ENCODE peak calls at places on chromosomes 2 and 18, in five cellular contexts. K is Peyer's patch, F is uterus, H is heart left ventricle, N is right cardiac atrium. S is an unnamed sample.

GRCh38 chr2:79734518-79734917 is 221.7 kb downstream of the CTNNA2 start:
- DNase-seq in F (no peak), H (no peak), K (no peak), N (no peak), S (no peak)

GRCh38 chr2:146844226-146844990 is 1000.4 kb upstream of the ACVR2A start:
- DNase-seq in F (no peak), K (no peak), N (no peak), H (no peak), S (no peak)

GRCh38 chr18:46632401-46633089 is 24.5 kb downstream of the LOXHD1 start:
- DNase-seq in H (no peak), K (no peak), N (no peak), F (no peak), S (no peak)

GRCh38 chr2:30145826-30146336 is 926 bp upstream of the YPEL5 start:
- DNase-seq in F (no peak), K (no peak), H (no peak), N (no peak), S (no peak)

GRCh38 chr2:210667726-210668125 is 111.3 kb downstream of the CPS1 start:
- DNase-seq in K (no peak), F (no peak), N (no peak), H (no peak), S (no peak)

GRCh38 chr2:182057002-182057401 is 71.3 kb downstream of the PPP1R1C start:
- DNase-seq in H (no peak), K (no peak), F (no peak), N (no peak), S (no peak)

GRCh38 chr18:12455511-12455910 is 47.8 kb downstream of the PRELID3A start:
- DNase-seq in F (no peak), H (no peak), K (no peak), N (no peak), S (no peak)

GRCh38 chr2:145068509-145068908 is 548.6 kb upstream of the ZEB2 start:
- DNase-seq in H (no peak), N (no peak), K (no peak), F (no peak), S (no peak)

GRCh38 chr2:88188741-88189140 is 18.6 kb downstream of the THNSL2 start:
- DNase-seq in F (no peak), H (no peak), N (no peak), K (no peak), S (no peak)

GRCh38 chr2:80546766-80547165 is 242.2 kb upstream of the LRRTM1 start:
- DNase-seq in H (no peak), N (no peak), K (no peak), F (no peak), S (no peak)

GRCh38 chr2:27873091-27873490 is 17.1 kb downstream of the RBKS start:
- DNase-seq in K (no peak), H (no peak), N (no peak), F (no peak), S (no peak)

DNA sequence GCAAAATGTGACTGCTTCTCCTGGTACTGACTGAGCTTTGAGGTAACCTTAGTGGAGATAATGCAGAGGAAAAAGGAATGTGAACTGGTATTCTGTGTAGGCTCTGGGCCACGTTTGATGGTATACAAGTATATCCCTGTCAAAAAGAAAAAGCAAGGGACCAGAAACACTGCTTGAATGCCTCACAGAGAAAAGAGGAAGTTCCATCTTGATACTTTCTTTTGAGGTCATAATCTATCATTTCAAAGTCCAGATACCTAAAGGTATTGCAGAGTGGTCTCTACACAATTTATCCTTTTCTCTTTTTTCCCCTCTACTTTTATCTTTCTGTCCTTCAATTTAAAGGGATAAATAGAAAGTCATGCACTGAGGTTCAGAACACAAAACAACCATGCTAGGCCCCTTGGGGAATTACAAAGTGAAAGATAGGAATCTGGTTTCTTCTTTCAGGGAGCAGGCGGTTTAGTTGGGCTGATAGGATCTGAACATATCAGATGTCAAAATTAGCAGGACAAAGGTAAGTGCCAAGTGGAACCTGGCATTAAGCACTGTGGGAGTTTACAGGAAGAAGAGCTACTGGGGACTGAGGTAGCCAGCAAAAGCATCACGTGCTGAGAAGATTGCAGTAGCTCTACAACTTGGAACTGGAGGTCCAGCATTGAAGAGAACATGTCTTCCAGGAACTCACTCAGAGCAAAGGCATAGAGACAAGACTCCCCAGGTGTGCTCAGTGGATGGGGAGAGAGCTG is 121.2 kb downstream of the LYPD6 start:
- DNase-seq in K (no peak), H (no peak), F (no peak), N (no peak), S (no peak)
- H3K27ac ChIP-seq in K (no peak overlapping the region), H (no peak overlapping the region), F (no peak overlapping the region), N (no peak overlapping the region), S (no peak overlapping the region)

GRCh38 chr2:103153580-103153979 is 391.7 kb downstream of the TMEM182 start:
- DNase-seq in H (no peak), K (no peak), N (no peak), F (no peak), S (no peak)
- H3K27ac ChIP-seq in H (no peak overlapping the region), K (no peak overlapping the region), N (no peak overlapping the region), F (no peak overlapping the region), S (no peak overlapping the region)

GRCh38 chr18:21053127-21053526 is 58.5 kb downstream of the ROCK1 start:
- DNase-seq in H (no peak), N (no peak), F (no peak), K (no peak), S (no peak)

GRCh38 chr18:21051615-21052014 is 60.0 kb downstream of the ROCK1 start:
- DNase-seq in F (no peak), N (no peak), H (no peak), K (no peak), S (no peak)

GRCh38 chr18:21052385-21052784 is 59.2 kb downstream of the ROCK1 start:
- DNase-seq in N (no peak), H (no peak), K (no peak), F (no peak), S (no peak)

GRCh38 chr18:21056545-21056944 is 55.1 kb downstream of the ROCK1 start:
- DNase-seq in K (no peak), N (no peak), F (no peak), H (no peak), S (no peak)

GRCh38 chr18:21054252-21054821 is 57.3 kb downstream of the ROCK1 start:
- DNase-seq in H (no peak), F (no peak), K (no peak), N (no peak), S (no peak)
- H3K27ac ChIP-seq in H (no peak overlapping the region), F (no peak overlapping the region), K (no peak overlapping the region), N (no peak overlapping the region), S (no peak overlapping the region)

DNA sequence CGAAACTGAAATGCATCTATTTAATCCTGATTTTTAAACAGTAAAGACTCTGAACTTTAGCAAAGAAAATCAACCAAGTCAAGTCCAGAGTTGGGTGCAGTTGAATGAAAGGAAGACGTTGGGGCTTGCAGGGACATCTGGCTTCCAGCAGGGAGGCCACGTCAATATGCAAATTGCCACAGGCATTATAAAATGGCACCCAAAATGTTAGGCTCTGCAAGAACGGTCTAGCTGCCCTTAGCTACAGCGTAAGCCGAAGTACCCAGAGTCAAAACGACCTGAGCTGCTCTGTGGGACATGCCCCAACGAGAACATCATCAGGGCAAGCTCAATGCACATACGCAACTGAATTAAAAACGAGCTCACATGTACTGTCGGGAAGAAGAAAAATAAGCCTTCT is 30.7 kb downstream of the DOCK10 start:
- DNase-seq in F (no peak), N (no peak), K (no peak), H (no peak), S (no peak)
- H3K27ac ChIP-seq in F (no peak overlapping the region), N (no peak overlapping the region), K (no peak overlapping the region), H (no peak overlapping the region), S (no peak overlapping the region)

GRCh38 chr2:201261911-201262310 is 1.6 kb downstream of the CASP8 start:
- DNase-seq in K (no peak), H (no peak), N (no peak), F (no peak), S (no peak)

GRCh38 chr2:201258666-201258999 is 1.7 kb upstream of the CASP8 start:
- DNase-seq in N (no peak), F (no peak), H (no peak), K (no peak), S (no peak)

GRCh38 chr2:201261471-201261870 is 1.1 kb downstream of the CASP8 start:
- DNase-seq in F (no peak), K (peak; percentile 75), N (no peak), H (no peak), S (peak; percentile 55)

GRCh38 chr2:201259216-201259615 is 1.1 kb upstream of the CASP8 start:
- DNase-seq in K (no peak), N (no peak), F (no peak), H (no peak), S (no peak)

GRCh38 chr2:201260302-201260800 is at the start of gene CASP8:
- DNase-seq in F (no peak), N (peak; percentile 59), H (peak; percentile 40), K (peak; percentile 90), S (peak; percentile 62)
- H3K27ac ChIP-seq in F (no peak within 1 kb of the TSS), N (peak within 1 kb of the TSS; percentile 17), H (peak within 1 kb of the TSS; percentile 90), K (peak within 1 kb of the TSS; percentile 96), S (peak within 1 kb of the TSS; percentile 97)

DNA sequence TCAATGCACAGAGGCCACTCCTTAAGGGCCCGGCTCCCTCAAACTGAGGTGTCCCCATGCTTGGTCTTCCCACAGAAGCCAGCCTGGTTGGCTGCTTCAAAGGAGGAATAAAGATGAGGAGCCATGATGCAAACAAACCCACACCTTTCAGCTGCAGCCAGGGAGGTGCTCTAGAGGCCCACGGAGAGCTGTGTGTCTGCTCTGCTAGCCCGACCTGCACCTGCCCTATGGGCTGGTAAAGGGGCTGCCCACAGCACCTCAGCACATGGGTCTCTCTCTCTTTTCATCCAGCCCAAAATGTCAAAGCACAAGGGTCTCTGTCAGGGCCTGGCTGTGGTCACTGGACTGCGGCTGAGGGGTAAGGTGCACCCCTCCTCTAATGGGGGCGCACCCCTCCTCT is 132.1 kb downstream of the MSH2 start:
- DNase-seq in K (no peak), H (no peak), N (no peak), F (no peak), S (no peak)
- H3K27ac ChIP-seq in K (no peak overlapping the region), H (no peak overlapping the region), N (no peak overlapping the region), F (no peak overlapping the region), S (no peak overlapping the region)